ENCODE peak calls at places on chromosomes 6 and 20, in six cellular contexts. L, G, E, X, W and S are unnamed samples.

GRCh38 chr6:89585156-89585555 is 53.4 kb downstream of the LYRM2 start:
- DNase-seq in W (no peak), L (no peak), X (no peak), G (no peak), E (no peak), S (no peak)

GRCh38 chr6:106162926-106163325 is 76.8 kb downstream of the PRDM1 start:
- DNase-seq in E (no peak), X (no peak), L (no peak), G (no peak), W (no peak), S (no peak)

GRCh38 chr6:167907837-167908681 is 81.3 kb downstream of the AFDN start:
- DNase-seq in G (no peak), X (no peak), L (no peak), W (no peak), E (no peak), S (no peak)

GRCh38 chr6:13368716-13369115 is 40.4 kb upstream of the TBC1D7 start:
- DNase-seq in W (no peak), G (no peak), X (no peak), L (no peak), E (no peak), S (no peak)

GRCh38 chr6:2542858-2543218 is 207.9 kb downstream of the MYLK4 start:
- DNase-seq in L (peak), W (no peak), E (no peak), G (no peak), X (no peak), S (no peak)

GRCh38 chr6:88641178-88641903 is 322.1 kb downstream of the RNGTT start:
- DNase-seq in G (no peak), X (no peak), E (no peak), L (no peak), W (no peak), S (no peak)

GRCh38 chr20:30487947-30488926 is 769.2 kb upstream of the DEFB115 start:
- DNase-seq in L (no peak), X (no peak), W (no peak), E (no peak), G (no peak), S (peak)

GRCh38 chr20:39623584-39624234 is 661.6 kb downstream of the DHX35 start:
- DNase-seq in L (no peak), E (peak), G (no peak), W (no peak), X (no peak), S (no peak)

GRCh38 chr6:107668826-107669474 is 155.2 kb downstream of the SCML4 start:
- DNase-seq in L (peak), G (no peak), X (no peak), W (peak), E (no peak), S (no peak)

GRCh38 chr6:48765352-48765961 is 654.5 kb upstream of the PTCHD4 start:
- DNase-seq in E (peak), W (no peak), X (peak), L (no peak), G (no peak), S (no peak)

GRCh38 chr20:46695888-46696287 is 6.6 kb upstream of the TP53RK start:
- DNase-seq in L (no peak), X (no peak), G (no peak), W (no peak), E (peak), S (no peak)